ENCODE peak calls at places on chromosomes 13 and 19, in seven cellular contexts. W, I, R, F, K, M and V are unnamed samples.

GRCh38 chr19:52464798-52465470 is 11.6 kb downstream of the ZNF578 start:
- DNase-seq in M (no peak), I (no peak), R (peak; percentile 8), W (peak; percentile 1), F (no peak), K (peak; percentile 94), V (no peak)

GRCh38 chr13:76314495-76314894 is 571.7 kb downstream of the KCTD12 start:
- DNase-seq in R (no peak), K (no peak), I (no peak), W (no peak), M (no peak), F (no peak), V (no peak)

GRCh38 chr13:41543664-41544300 is 86.4 kb downstream of the RGCC start:
- DNase-seq in M (no peak), F (no peak), W (no peak), I (peak; percentile 41), R (no peak), K (no peak), V (no peak)

GRCh38 chr13:66826398-66826797 is 403.7 kb downstream of the PCDH9 start:
- DNase-seq in W (no peak), R (no peak), M (no peak), K (no peak), I (no peak), F (peak; percentile 67), V (no peak)

GRCh38 chr19:1469200-1469935 is 9.6 kb downstream of the C19orf25 start:
- DNase-seq in K (no peak), F (peak; percentile 94), M (no peak), R (no peak), I (no peak), W (peak; percentile 59), V (no peak)

GRCh38 chr13:54950546-54950945 is 1921.9 kb downstream of the OLFM4 start:
- DNase-seq in I (no peak), F (no peak), K (peak; percentile 41), R (no peak), W (no peak), M (no peak), V (no peak)

GRCh38 chr19:28607066-28607583 is 605.8 kb downstream of the UQCRFS1 start:
- DNase-seq in W (no peak), M (no peak), I (no peak), R (no peak), F (no peak), K (no peak), V (no peak)

GRCh38 chr13:36418022-36418805 is 14.1 kb upstream of the CCNA1 start:
- DNase-seq in M (peak; percentile 58), K (peak; percentile 9), F (no peak), I (peak; percentile 93), R (peak; percentile 11), W (peak; percentile 44), V (peak; percentile 92)

DNA sequence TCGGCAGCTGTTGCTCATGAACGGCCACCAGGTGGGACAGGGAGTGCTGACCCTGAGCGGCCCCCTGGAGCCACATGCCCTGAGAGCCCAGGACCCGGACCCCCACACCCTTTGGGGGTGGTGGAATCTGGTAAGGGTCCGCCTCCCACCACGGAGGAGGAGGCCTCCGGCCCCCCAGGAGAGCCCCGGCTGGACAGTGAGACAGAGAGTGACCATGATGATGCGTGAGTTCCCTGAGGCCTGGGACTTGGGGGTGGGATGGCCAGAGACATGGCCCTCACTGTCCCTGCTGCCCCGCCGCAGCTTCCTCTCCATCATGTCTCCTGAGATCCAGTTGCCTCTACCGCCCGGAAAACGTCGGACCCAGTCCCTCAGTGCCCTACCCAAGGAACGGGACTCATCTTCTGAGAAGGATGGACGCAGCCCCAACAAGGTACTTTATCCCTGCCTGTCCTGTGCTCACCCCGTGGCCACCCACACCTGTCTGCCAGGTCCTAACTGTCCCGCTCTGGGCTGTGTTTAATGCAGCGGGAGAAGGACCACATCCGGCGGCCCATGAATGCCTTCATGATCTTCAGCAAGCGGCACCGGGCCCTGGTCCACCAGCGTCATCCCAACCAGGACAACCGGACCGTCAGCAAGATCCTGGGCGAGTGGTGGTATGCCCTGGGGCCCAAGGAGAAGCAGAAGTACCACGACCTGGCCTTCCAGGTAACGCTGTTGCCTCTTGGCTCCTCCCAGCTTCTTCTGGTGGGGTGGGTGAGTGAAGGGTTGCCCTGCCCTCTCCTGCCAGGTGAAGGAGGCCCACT is 14.7 kb upstream of the PRR19 start:
- DNase-seq in W (no peak), K (no peak), I (no peak), M (no peak), R (no peak), F (no peak), V (no peak)
- H3K4me3 ChIP-seq in W (no peak overlapping the region), K (no peak overlapping the region), I (no peak overlapping the region), M (no peak overlapping the region), R (no peak overlapping the region), F (no peak overlapping the region), V (no peak overlapping the region)

GRCh38 chr19:42410371-42410770 is 16.8 kb downstream of the LIPE start:
- DNase-seq in M (no peak), R (no peak), I (no peak), F (no peak), K (no peak), W (no peak), V (no peak)
- H4K20me1 ChIP-seq in M (peaks cover 18% of the 10 kb centered on the region), R (no peaks in the 10 kb centered on the region), I (peaks cover 11% of the 10 kb centered on the region), F (peaks cover 9% of the 10 kb centered on the region), K (peaks cover 8% of the 10 kb centered on the region), W (no peaks in the 10 kb centered on the region), V (no peaks in the 10 kb centered on the region)

DNA sequence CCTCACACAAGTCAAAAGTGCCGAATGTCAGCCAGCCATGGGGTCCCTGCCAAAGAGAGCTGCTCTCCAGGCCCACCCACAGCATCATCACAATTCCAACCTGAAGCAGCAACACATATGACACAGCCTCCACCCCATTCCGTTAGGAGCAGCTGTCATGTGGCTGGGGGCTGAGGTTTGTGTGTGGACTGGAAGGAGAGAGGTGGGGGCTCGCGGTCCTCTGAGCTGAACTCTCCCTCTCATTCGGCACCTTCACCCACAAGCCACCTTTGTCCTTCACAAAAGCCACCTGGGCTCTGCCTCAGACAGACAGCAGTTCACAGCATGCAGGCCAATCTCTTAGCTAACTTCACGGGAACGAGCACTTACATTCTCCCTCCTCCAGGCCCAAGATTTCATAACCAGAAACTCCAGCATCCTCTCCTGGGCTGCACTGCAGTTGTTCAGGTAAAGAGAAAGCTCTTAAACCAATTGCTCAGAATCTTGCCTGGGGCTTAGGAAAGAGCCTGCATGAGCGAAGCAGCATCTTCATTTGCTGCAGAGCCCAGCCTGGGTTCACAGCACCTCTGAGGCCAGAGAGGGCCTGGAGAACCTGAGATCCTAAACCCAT is 7.2 kb downstream of the RAB20 start:
- DNase-seq in F (no peak), I (no peak), W (no peak), M (no peak), R (no peak), K (no peak), V (no peak)
- H3K4me1 ChIP-seq in F (peaks cover 4% of the 10 kb centered on the region), I (no peaks in the 10 kb centered on the region), W (no peaks in the 10 kb centered on the region), M (peaks cover 3% of the 10 kb centered on the region), R (peaks cover 12% of the 10 kb centered on the region), K (peaks cover 2% of the 10 kb centered on the region), V (peaks cover 1% of the 10 kb centered on the region)

DNA sequence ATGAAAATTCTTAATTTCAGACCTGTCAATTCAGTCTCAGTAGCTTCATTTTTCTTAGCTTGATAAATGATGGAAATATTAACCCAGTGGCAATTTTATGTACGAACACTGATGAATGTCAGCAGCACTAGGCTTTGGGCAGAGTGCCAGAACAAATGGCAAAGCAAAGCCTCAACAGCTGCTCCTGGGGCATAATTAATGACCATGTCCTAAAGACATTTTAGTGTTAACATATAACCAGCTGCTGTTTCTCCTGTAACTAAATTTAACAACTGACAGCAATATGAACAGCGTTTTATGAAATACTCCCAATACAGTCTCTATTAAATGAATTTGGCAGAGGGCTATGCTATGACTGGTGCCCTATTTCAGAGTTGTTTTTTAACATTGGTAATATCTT is 47.1 kb downstream of the ZNF568 start:
- DNase-seq in K (no peak), R (no peak), F (no peak), I (no peak), M (no peak), W (no peak), V (no peak)
- H3K4me3 ChIP-seq in K (no peak overlapping the region), R (no peak overlapping the region), F (no peak overlapping the region), I (no peak overlapping the region), M (no peak overlapping the region), W (no peak overlapping the region), V (no peak overlapping the region)

DNA sequence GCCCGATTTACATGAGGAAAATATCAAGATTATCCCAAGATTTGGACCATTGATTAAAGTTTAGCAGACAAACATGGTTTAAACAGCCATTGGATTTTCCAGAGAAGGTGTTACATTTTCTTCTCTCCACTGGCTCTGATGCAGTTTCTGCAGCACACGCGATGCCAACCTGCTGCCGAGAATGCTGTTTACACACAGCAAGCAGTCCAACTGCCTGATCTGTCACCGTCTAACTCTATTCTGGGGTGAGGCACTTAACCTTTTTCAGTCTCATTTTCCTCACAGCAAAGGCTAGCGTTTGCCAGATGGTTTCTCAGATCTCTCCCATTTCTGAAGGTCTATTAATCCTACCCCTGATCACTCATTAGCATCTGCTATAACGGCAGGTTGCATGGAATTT is 763.5 kb upstream of the GPC6 start:
- DNase-seq in R (no peak), I (no peak), F (no peak), W (no peak), K (no peak), M (no peak), V (no peak)
- H4K20me1 ChIP-seq in R (no peaks in the 10 kb centered on the region), I (no peaks in the 10 kb centered on the region), F (no peaks in the 10 kb centered on the region), W (no peaks in the 10 kb centered on the region), K (no peaks in the 10 kb centered on the region), M (no peaks in the 10 kb centered on the region), V (no peaks in the 10 kb centered on the region)

GRCh38 chr19:33052352-33052972 is 12.2 kb downstream of the RHPN2 start:
- DNase-seq in W (peak; percentile 69), F (peak; percentile 53), R (no peak), K (no peak), M (peak; percentile 54), I (peak; percentile 14), V (peak; percentile 56)
- H3K4me1 ChIP-seq in W (peaks cover 11% of the 10 kb centered on the region), F (no peaks in the 10 kb centered on the region), R (no peaks in the 10 kb centered on the region), K (peaks cover 2% of the 10 kb centered on the region), M (peaks cover 5% of the 10 kb centered on the region), I (no peaks in the 10 kb centered on the region), V (no peaks in the 10 kb centered on the region)

GRCh38 chr13:71977028-71977427 is 110.0 kb upstream of the DACH1 start:
- DNase-seq in M (no peak), R (no peak), K (no peak), I (no peak), F (no peak), W (no peak), V (no peak)
- H3K4me3 ChIP-seq in M (no peak overlapping the region), R (no peak overlapping the region), K (no peak overlapping the region), I (no peak overlapping the region), F (no peak overlapping the region), W (no peak overlapping the region), V (no peak overlapping the region)